ENCODE peak calls at places on chromosomes 5 and 9, in six cellular contexts. E is stomach, W is breast epithelium, V is transverse colon, F is heart left ventricle, M is A549. D is an unnamed sample.

GRCh38 chr5:176529824-176530195 is 7.4 kb downstream of the RNF44 start:
- DNase-seq in E (no peak), W (no peak), V (no peak), F (no peak), M (no peak), D (no peak)

GRCh38 chr5:138942066-138942465 is 66.9 kb upstream of the LRRTM2 start:
- DNase-seq in E (no peak), W (no peak), V (no peak), F (no peak), M (no peak), D (peak; percentile 32)

GRCh38 chr5:64594601-64595518 is 89.0 kb downstream of the RGS7BP start:
- DNase-seq in E (no peak), W (no peak), V (no peak), F (no peak), M (peak; percentile 3), D (no peak)

GRCh38 chr9:93093449-93094293 is 2.3 kb upstream of the CARD19 start:
- DNase-seq in E (no peak), W (no peak), V (peak; percentile 42), F (peak; percentile 33), M (no peak), D (no peak)

GRCh38 chr9:83007521-83008300 is 55.2 kb downstream of the RASEF start:
- DNase-seq in E (no peak), W (no peak), V (no peak), F (no peak), M (no peak), D (no peak)

GRCh38 chr9:12819436-12820185 is 44.8 kb downstream of the LURAP1L start:
- DNase-seq in E (no peak), W (no peak), V (peak; percentile 19), F (no peak), M (no peak), D (no peak)

GRCh38 chr9:121780641-121781040 is 129.2 kb downstream of the DAB2IP start:
- DNase-seq in E (peak; percentile 17), W (no peak), V (peak; percentile 5), F (no peak), M (no peak), D (no peak)

GRCh38 chr5:83802686-83803085 is 82.0 kb upstream of the HAPLN1 start:
- DNase-seq in E (no peak), W (no peak), V (no peak), F (no peak), M (no peak), D (no peak)

GRCh38 chr5:43110606-43111170 is 10.0 kb upstream of the ZNF131 start:
- DNase-seq in E (no peak), W (no peak), V (peak; percentile 44), F (no peak), M (peak; percentile 11), D (no peak)

GRCh38 chr9:16214677-16215076 is 655.8 kb downstream of the BNC2 start:
- DNase-seq in E (no peak), W (no peak), V (no peak), F (no peak), M (no peak), D (no peak)

GRCh38 chr5:116468583-116468982 is 106.0 kb downstream of the SEMA6A start:
- DNase-seq in E (no peak), W (no peak), V (no peak), F (no peak), M (no peak), D (no peak)

GRCh38 chr5:115873392-115873791 is 31.7 kb downstream of the AP3S1 start:
- DNase-seq in E (no peak), W (no peak), V (no peak), F (no peak), M (no peak), D (no peak)

GRCh38 chr9:100428871-100429654 is 2.1 kb downstream of the MSANTD3 start:
- DNase-seq in E (no peak), W (no peak), V (no peak), F (no peak), M (peak; percentile 95), D (no peak)

GRCh38 chr9:78292716-78293497 is 4.0 kb upstream of the PSAT1 start:
- DNase-seq in E (no peak), W (no peak), V (no peak), F (no peak), M (no peak), D (no peak)

GRCh38 chr5:124154714-124155113 is 591.7 kb downstream of the ZNF608 start:
- DNase-seq in E (no peak), W (no peak), V (no peak), F (no peak), M (no peak), D (no peak)

GRCh38 chr5:171724771-171725609 is 60.6 kb upstream of the SMIM23 start:
- DNase-seq in E (no peak), W (no peak), V (no peak), F (no peak), M (no peak), D (peak; percentile 74)

GRCh38 chr5:167694562-167694961 is 596.9 kb upstream of the WWC1 start:
- DNase-seq in E (no peak), W (no peak), V (no peak), F (no peak), M (no peak), D (no peak)

GRCh38 chr5:135223404-135223803 is 175.6 kb downstream of the MACROH2A1 start:
- DNase-seq in E (peak; percentile 8), W (no peak), V (no peak), F (no peak), M (no peak), D (peak; percentile 56)

GRCh38 chr9:35660966-35661413 is 2.9 kb downstream of the CCDC107 start:
- DNase-seq in E (peak; percentile 65), W (peak; percentile 57), V (peak; percentile 73), F (no peak), M (no peak), D (no peak)
- H3K4me3 ChIP-seq in E (peak overlapping the region; percentile 82), W (no peak overlapping the region), V (no peak overlapping the region), F (no peak overlapping the region), M (no peak overlapping the region), D (no peak overlapping the region)

DNA sequence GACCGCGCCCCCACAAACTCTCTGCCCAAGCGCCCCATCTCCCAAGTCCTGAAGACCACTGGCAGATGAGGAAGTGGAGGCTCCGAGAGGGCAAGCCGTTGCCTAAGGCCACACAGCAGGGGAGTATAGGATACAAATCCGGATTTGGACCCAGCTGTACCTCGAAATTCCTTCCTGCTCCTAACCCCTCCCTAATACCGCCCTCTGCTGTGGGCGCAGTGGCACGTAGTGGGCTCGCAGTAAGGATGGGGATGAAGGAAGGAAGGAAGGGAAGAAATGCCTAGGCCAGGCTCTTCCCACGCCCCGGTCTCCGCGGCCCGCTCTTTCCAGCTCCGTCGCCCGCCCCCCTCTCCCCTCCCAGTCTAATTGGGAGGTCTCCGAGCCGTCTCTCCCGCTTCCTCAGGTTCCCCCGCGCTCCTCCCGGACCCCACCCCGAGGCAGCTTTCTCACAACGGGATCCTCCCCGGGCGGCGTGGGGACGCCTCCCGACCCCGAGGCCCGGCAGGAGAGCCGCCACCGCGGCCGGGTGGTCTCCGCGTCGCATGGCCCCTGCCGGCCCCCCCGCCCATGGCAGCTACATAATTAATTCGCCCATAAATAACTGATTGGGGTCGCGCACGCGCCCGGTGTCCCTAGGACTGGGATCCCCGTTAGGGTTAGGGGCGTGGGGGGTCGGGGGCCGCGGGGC is 138.9 kb downstream of the C9orf50 start:
- DNase-seq in E (no peak), W (no peak), V (no peak), F (peak; percentile 83), M (no peak), D (peak; percentile 91)
- TF ChIP-seq CTCF in E (no peak), W (peak; percentile 8), V (no peak), F (no peak), M (peak; percentile 15), D (no peak)

DNA sequence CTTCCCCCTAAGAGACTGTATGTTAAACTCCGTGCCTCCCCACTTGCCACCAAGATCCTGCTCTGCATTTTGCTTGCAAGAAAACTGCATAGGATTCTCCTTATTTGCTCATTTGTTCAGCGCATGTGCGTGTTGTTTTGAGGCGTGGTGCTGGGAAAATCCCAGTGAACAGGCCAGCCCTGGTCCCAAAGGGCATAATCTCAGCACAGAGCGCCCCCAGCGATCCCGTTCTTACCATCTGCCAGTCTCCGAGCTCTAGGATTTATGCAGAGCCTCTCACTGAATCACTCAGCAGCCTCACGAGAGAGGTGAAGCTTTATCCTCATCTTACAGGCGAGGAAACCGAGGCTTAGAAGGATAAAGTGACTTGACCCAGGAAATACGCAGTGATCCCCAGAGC is 11.5 kb downstream of the PRRX2 start:
- DNase-seq in E (no peak), W (no peak), V (no peak), F (no peak), M (no peak), D (peak; percentile 50)
- TF ChIP-seq POLR2A in E (no peak), W (no peak), V (no peak), F (no peak), M (no peak), D (no peak)

GRCh38 chr9:90965141-90965910 is 163.7 kb downstream of the SYK start:
- DNase-seq in E (no peak), W (no peak), V (no peak), F (no peak), M (no peak), D (no peak)
- H3K4me3 ChIP-seq in E (no peak overlapping the region), W (no peak overlapping the region), V (no peak overlapping the region), F (peak overlapping the region; percentile 24), M (no peak overlapping the region), D (no peak overlapping the region)

DNA sequence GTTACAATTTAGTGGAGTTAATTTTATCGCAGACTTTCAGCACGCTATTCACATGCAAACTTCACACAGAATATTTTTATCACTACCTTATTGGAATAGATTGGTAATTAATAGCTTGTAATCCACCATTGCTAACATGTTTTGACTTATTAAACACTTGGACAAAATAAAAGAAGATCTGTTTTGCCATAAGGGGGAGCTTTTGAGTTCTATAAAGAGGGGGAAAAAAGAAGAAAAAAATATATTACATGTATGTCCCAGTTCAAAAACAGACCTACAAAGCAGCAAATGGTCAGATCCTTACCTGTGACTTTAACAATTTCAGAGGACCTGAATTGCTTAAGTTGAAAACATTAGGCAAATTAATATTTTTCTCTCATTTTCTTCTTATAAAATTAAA is 1.2 kb upstream of the PAPPA start:
- DNase-seq in E (no peak), W (no peak), V (no peak), F (no peak), M (no peak), D (no peak)
- TF ChIP-seq CTCF in E (no peak), W (no peak), V (no peak), F (peak; percentile 30), M (peak; percentile 59), D (no peak)

DNA sequence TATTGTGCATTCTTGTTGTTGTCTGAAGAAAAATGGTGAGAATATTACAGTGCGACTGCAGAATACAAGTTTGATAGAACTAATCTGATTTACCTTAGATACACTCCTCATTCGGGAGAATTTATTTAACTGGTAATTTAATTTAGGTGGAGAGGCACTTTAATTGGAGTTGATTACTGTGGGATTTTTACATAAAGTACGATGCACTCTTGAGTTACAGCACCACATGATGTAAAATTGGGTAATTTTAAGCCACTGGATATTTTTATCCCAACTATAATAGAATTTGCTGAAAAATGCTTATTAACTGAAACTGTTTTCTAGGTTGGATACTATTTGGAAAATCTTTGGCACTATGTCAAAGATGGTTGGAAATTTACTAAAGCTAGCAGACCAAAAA is 35.4 kb upstream of the ALDOB start:
- DNase-seq in E (no peak), W (no peak), V (no peak), F (no peak), M (no peak), D (no peak)
- TF ChIP-seq POLR2A in E (no peak), W (no peak), V (no peak), F (no peak), M (no peak), D (no peak)

GRCh38 chr9:107489144-107489673 is 360 bp downstream of the KLF4 start:
- DNase-seq in E (no peak), W (no peak), V (peak; percentile 31), F (no peak), M (no peak), D (no peak)
- H3K4me3 ChIP-seq in E (peak overlapping the region; percentile 67), W (peak overlapping the region; percentile 93), V (peak overlapping the region; percentile 85), F (peak overlapping the region; percentile 90), M (peak overlapping the region; percentile 53), D (peak overlapping the region; percentile 90)